ENCODE peak calls at places on chromosomes 4 and X, in four cellular contexts. B is activated T-cell treated with anti-CD3 and anti-CD28 coated beads for 1 hour, V is NCI-H524, O is esophagus muscularis mucosa. W is an unnamed sample.

GRCh38 chr4:108060164-108060563 is 70.5 kb downstream of the HADH start:
- DNase-seq in V (no peak), O (no peak), B (no peak), W (peak; percentile 41)

GRCh38 chrX:24520472-24520871 is 55.4 kb downstream of the PDK3 start:
- DNase-seq in B (no peak), O (no peak), V (no peak), W (no peak)

GRCh38 chrX:45306794-45307193 is 106.1 kb upstream of the DIPK2B start:
- DNase-seq in O (no peak), V (no peak), B (no peak), W (no peak)

GRCh38 chr4:154854362-154854761 is 73.3 kb downstream of the RBM46 start:
- DNase-seq in V (no peak), O (no peak), B (no peak), W (peak; percentile 16)

GRCh38 chr4:12555011-12555410 is 929.1 kb downstream of the RAB28 start:
- DNase-seq in V (no peak), O (no peak), B (no peak), W (no peak)

GRCh38 chr4:13171292-13172057 is 312.7 kb downstream of the RAB28 start:
- DNase-seq in O (no peak), V (no peak), B (no peak), W (no peak)

GRCh38 chr4:149997881-149998421 is 80.3 kb upstream of the DCLK2 start:
- DNase-seq in O (no peak), B (no peak), V (no peak), W (peak; percentile 18)

GRCh38 chrX:78327370-78328048 is at the start of gene CYSLTR1:
- DNase-seq in B (no peak), V (no peak), O (no peak), W (no peak)

GRCh38 chr4:3304831-3305609 is 12.2 kb downstream of the RGS12 start:
- DNase-seq in V (peak; percentile 23), O (no peak), B (no peak), W (no peak)

GRCh38 chr4:174650711-174651355 is 128.5 kb upstream of the HPGD start:
- DNase-seq in O (no peak), B (no peak), V (no peak), W (no peak)

GRCh38 chr4:20255823-20256222 is 4.1 kb downstream of the SLIT2 start:
- DNase-seq in V (no peak), O (no peak), B (no peak), W (no peak)

GRCh38 chrX:109841869-109842579 is 109.0 kb upstream of the ACSL4 start:
- DNase-seq in B (no peak), V (no peak), O (no peak), W (no peak)

GRCh38 chrX:132956421-132957210 is 1.8 kb downstream of the HS6ST2 start:
- DNase-seq in B (no peak), V (no peak), O (no peak), W (no peak)

GRCh38 chrX:49198540-49199314 is 1.3 kb downstream of the SYP start:
- DNase-seq in O (no peak), V (no peak), B (no peak), W (no peak)

GRCh38 chr4:81984746-81985145 is 389.0 kb downstream of the HNRNPD start:
- DNase-seq in V (no peak), B (no peak), O (no peak), W (no peak)

GRCh38 chrX:71222929-71223328 is at the start of gene GJB1:
- DNase-seq in V (no peak), O (no peak), B (no peak), W (no peak)

GRCh38 chr4:161856711-161857326 is 307.0 kb downstream of the FSTL5 start:
- DNase-seq in V (no peak), B (no peak), O (no peak), W (no peak)

GRCh38 chr4:83109480-83110221 is 4.9 kb downstream of the PLAC8 start:
- DNase-seq in V (no peak), O (no peak), B (no peak), W (no peak)

GRCh38 chrX:78769356-78769755 is 21.8 kb downstream of the LPAR4 start:
- DNase-seq in V (no peak), O (no peak), B (no peak), W (no peak)

GRCh38 chr4:168505996-168506395 is 9.1 kb downstream of the PALLD start:
- DNase-seq in O (no peak), B (no peak), V (no peak), W (no peak)

GRCh38 chr4:2289955-2290333 is 28.0 kb upstream of the MXD4 start:
- DNase-seq in B (no peak), V (no peak), O (no peak), W (no peak)

GRCh38 chrX:23434356-23434884 is 99.8 kb downstream of the PTCHD1 start:
- DNase-seq in B (no peak), O (no peak), V (no peak), W (no peak)

GRCh38 chr4:1588306-1588705 is 95.8 kb downstream of the FAM53A start:
- DNase-seq in B (no peak), V (no peak), O (no peak), W (no peak)

GRCh38 chr4:12761694-12762093 is 722.4 kb downstream of the RAB28 start:
- DNase-seq in V (no peak), O (no peak), B (no peak), W (no peak)

GRCh38 chr4:114659386-114660008 is 60.9 kb downstream of the UGT8 start:
- DNase-seq in V (peak; percentile 27), B (no peak), O (no peak), W (peak; percentile 73)

GRCh38 chr4:7719354-7720174 is 220.1 kb downstream of the AFAP1 start:
- DNase-seq in V (peak; percentile 43), B (peak; percentile 63), O (no peak), W (no peak)

GRCh38 chrX:38500886-38501285 is 60.5 kb upstream of the TSPAN7 start:
- DNase-seq in B (no peak), V (no peak), O (no peak), W (no peak)

GRCh38 chr4:174631901-174632758 is 109.8 kb upstream of the HPGD start:
- DNase-seq in O (no peak), B (no peak), V (peak; percentile 12), W (peak; percentile 24)

GRCh38 chrX:39899876-39900787 is 197.6 kb downstream of the BCOR start:
- DNase-seq in O (no peak), V (peak; percentile 66), B (no peak), W (no peak)

GRCh38 chr4:18444286-18444685 is 422.7 kb upstream of the LCORL start:
- DNase-seq in B (no peak), O (no peak), V (no peak), W (no peak)

GRCh38 chr4:4217123-4217522 is 9.6 kb downstream of the OTOP1 start:
- DNase-seq in B (no peak), O (no peak), V (no peak), W (no peak)

GRCh38 chr4:156686120-156686519 is 285.5 kb downstream of the PDGFC start:
- DNase-seq in O (no peak), B (no peak), V (peak; percentile 30), W (no peak)

GRCh38 chr4:76485450-76485849 is 50.4 kb downstream of the SHROOM3 start:
- DNase-seq in B (no peak), V (no peak), O (no peak), W (peak; percentile 62)

GRCh38 chrX:2500091-2500680 is 590 bp downstream of the DHRSX start:
- DNase-seq in O (no peak), B (no peak), V (no peak), W (no peak)

GRCh38 chr4:23333946-23334878 is 555.6 kb downstream of the PPARGC1A start:
- DNase-seq in V (peak; percentile 15), O (no peak), B (no peak), W (no peak)

W was measured in HCT116.